ENCODE peak calls at places on chromosomes 5 and 9, in seven cellular contexts. F is GM23248, A is GM06990, R is PC-3, Z is pancreas, Y is adrenal gland, T is neural progenitor cell. N is an unnamed sample.
A peak's percentile ranks its signal among the peaks of the same experiment; 100 is the strongest.

GRCh38 chr9:74773886-74774479 is 113.7 kb downstream of the TRPM6 start:
- DNase-seq in F (peak; percentile 78), A (no peak), R (peak; percentile 81), Z (peak; percentile 83), Y (peak; percentile 94), T (peak; percentile 84), N (peak; percentile 38)

GRCh38 chr5:32753051-32753450 is 41.9 kb downstream of the NPR3 start:
- DNase-seq in F (peak; percentile 92), A (no peak), R (no peak), Z (no peak), Y (no peak), T (no peak), N (no peak)

GRCh38 chr5:20617876-20618275 is 629.9 kb upstream of the CDH18 start:
- DNase-seq in F (no peak), A (no peak), R (no peak), Z (no peak), Y (no peak), T (peak; percentile 3), N (no peak)

GRCh38 chr5:132182366-132183040 is 45.1 kb downstream of the P4HA2 start:
- DNase-seq in F (peak; percentile 21), A (no peak), R (no peak), Z (no peak), Y (no peak), T (no peak), N (no peak)

GRCh38 chr9:73135394-73135793 is 16.3 kb upstream of the ANXA1 start:
- DNase-seq in F (peak; percentile 42), A (no peak), R (peak; percentile 51), Z (no peak), Y (no peak), T (no peak), N (no peak)

GRCh38 chr9:109816490-109816889 is 36.5 kb downstream of the PALM2AKAP2 start:
- DNase-seq in F (peak; percentile 99), A (no peak), R (peak; percentile 94), Z (no peak), Y (peak; percentile 70), T (no peak), N (peak; percentile 80)

GRCh38 chr9:2260401-2261306 is 245.5 kb downstream of the SMARCA2 start:
- DNase-seq in F (peak; percentile 88), A (no peak), R (peak; percentile 56), Z (no peak), Y (peak; percentile 73), T (no peak), N (peak; percentile 37)

GRCh38 chr5:52392321-52392720 is 395.4 kb upstream of the ITGA1 start:
- DNase-seq in F (no peak), A (no peak), R (no peak), Z (no peak), Y (no peak), T (no peak), N (no peak)

GRCh38 chr5:107539726-107540330 is 130.9 kb downstream of the EFNA5 start:
- DNase-seq in F (no peak), A (no peak), R (no peak), Z (no peak), Y (no peak), T (no peak), N (no peak)

GRCh38 chr9:93587651-93588347 is 11.4 kb downstream of the PHF2 start:
- DNase-seq in F (no peak), A (no peak), R (no peak), Z (no peak), Y (peak; percentile 55), T (peak; percentile 27), N (no peak)

GRCh38 chr5:54624671-54625583 is 107.4 kb downstream of the SNX18 start:
- DNase-seq in F (peak; percentile 70), A (no peak), R (no peak), Z (no peak), Y (no peak), T (no peak), N (no peak)

DNA sequence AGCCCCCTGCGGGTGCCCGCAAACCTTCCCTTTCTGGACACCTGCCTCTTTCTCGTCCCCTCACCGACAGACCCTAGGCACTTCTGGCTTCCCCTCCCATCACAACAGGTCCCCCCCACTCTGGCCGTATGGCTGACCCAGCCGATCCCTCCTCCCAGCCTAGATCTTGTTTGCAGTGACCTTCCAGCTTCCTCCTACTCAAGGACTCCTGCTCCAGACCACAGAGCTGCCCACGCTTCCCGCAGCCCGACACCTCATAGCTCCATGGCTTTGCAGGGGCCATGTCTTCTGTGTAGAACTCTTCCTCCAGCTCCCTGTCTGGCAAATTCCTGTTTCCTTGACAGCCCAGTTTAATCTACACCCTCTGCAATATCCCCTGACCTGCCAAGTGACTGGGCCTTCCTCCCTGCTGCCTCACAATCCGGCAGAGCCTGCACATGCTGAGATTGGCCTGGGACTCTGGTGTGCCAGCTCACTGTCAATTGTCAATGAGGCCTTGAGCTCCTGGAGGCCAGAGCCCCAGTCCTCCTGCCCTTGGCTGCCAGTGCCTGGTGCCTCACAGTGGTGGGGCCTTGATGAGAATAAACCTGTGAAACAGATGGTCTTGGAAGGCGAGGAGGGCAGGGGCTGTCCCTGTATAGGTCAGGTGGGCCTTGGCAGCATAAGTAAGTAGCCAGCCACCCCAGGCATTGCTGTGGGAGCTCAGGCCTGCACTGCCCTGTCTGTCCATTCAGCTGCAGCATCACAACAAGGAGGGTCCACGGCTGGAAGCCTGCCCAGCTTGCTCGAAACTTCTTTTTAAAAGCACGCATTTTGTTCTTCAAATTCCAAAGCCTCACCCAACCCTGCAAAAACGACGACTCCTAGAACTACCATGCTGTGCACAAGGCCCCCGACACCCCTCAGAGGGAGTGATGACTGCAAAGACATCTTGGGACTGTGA is 50.5 kb downstream of the GADD45G start:
- DNase-seq in F (no peak), A (no peak), R (no peak), Z (no peak), Y (peak; percentile 91), T (no peak), N (no peak)
- H3K36me3 ChIP-seq in F (no peaks in the 10 kb centered on the region), A (no peaks in the 10 kb centered on the region), R (no peaks in the 10 kb centered on the region), Z (no peaks in the 10 kb centered on the region), Y (no peaks in the 10 kb centered on the region), T (no peaks in the 10 kb centered on the region), N (no peaks in the 10 kb centered on the region)

GRCh38 chr5:178590141-178590923 is at the start of gene COL23A1:
- DNase-seq in F (peak; percentile 65), A (peak; percentile 44), R (peak; percentile 40), Z (peak; percentile 66), Y (no peak), T (peak; percentile 90), N (peak; percentile 94)
- H3K4me3 ChIP-seq in F (peak within 1 kb of the TSS; percentile 62), A (peak within 1 kb of the TSS; percentile 43), R (peak within 1 kb of the TSS; percentile 47), Z (peak within 1 kb of the TSS; percentile 24), Y (no peak within 1 kb of the TSS), T (peak within 1 kb of the TSS; percentile 63), N (peak within 1 kb of the TSS; percentile 76)

GRCh38 chr9:21533597-21533996 is 51.5 kb upstream of the IFNE start:
- DNase-seq in F (no peak), A (no peak), R (no peak), Z (no peak), Y (no peak), T (no peak), N (no peak)

DNA sequence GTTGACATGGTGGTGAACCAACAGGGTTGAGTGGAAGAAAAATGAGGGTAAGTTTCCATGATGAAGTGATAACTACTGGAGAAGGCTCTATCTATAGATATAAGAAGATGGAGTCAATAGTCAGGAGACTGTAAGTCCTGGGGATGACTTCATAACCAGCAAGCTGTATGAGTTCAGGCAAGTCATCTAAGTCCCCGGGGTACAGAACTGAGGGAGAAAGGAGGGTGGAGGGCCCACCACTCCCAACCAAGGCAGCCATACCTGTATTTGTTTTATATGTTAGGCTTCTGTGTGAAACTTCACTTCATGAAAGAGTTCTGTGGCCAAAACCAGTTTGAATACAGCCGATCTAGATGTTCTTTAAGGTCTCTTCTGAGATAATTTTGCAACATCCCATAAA is 53.3 kb upstream of the IFNE start:
- DNase-seq in F (no peak), A (no peak), R (no peak), Z (no peak), Y (no peak), T (no peak), N (no peak)
- H3K36me3 ChIP-seq in F (peaks cover 43% of the 10 kb centered on the region), A (no peaks in the 10 kb centered on the region), R (peaks cover 58% of the 10 kb centered on the region), Z (no peaks in the 10 kb centered on the region), Y (no peaks in the 10 kb centered on the region), T (no peaks in the 10 kb centered on the region), N (peaks cover 66% of the 10 kb centered on the region)

GRCh38 chr5:10077721-10078551 is 171.8 kb downstream of the ATPSCKMT start:
- DNase-seq in F (peak; percentile 90), A (no peak), R (no peak), Z (no peak), Y (no peak), T (no peak), N (no peak)
- H3K4me3 ChIP-seq in F (peak overlapping the region; percentile 65), A (no peak overlapping the region), R (no peak overlapping the region), Z (no peak overlapping the region), Y (no peak overlapping the region), T (no peak overlapping the region), N (no peak overlapping the region)

GRCh38 chr5:37860206-37860605 is 20.4 kb upstream of the GDNF start:
- DNase-seq in F (no peak), A (no peak), R (no peak), Z (no peak), Y (no peak), T (no peak), N (no peak)
- H3K36me3 ChIP-seq in F (no peaks in the 10 kb centered on the region), A (no peaks in the 10 kb centered on the region), R (no peaks in the 10 kb centered on the region), Z (no peaks in the 10 kb centered on the region), Y (no peaks in the 10 kb centered on the region), T (no peaks in the 10 kb centered on the region), N (no peaks in the 10 kb centered on the region)